ENCODE peak calls at places on chromosome 4, in five cellular contexts. One of them, this sample, is unnamed.

GRCh38 chr4:154004859-154005520 is 216.1 kb upstream of the SFRP2 start:
- DNase-seq in GM12865: no peak
- DNase-seq in A549: no peak
- DNase-seq in IMR-90: no peak
- DNase-seq in fibroblast of the aortic adventitia: peak; percentile 81
- DNase-seq in this sample: no peak

GRCh38 chr4:79476196-79476595 is 68.2 kb upstream of the GK2 start:
- DNase-seq in GM12865: no peak
- DNase-seq in A549: no peak
- DNase-seq in IMR-90: no peak
- DNase-seq in fibroblast of the aortic adventitia: peak; percentile 74
- DNase-seq in this sample: no peak

GRCh38 chr4:177005801-177006230 is 213.1 kb upstream of the VEGFC start:
- DNase-seq in GM12865: peak; percentile 3
- DNase-seq in A549: no peak
- DNase-seq in IMR-90: peak; percentile 84
- DNase-seq in fibroblast of the aortic adventitia: peak; percentile 85
- DNase-seq in this sample: no peak

GRCh38 chr4:181372014-181372413 is 871.2 kb upstream of the TENM3 start:
- DNase-seq in GM12865: no peak
- DNase-seq in A549: no peak
- DNase-seq in IMR-90: no peak
- DNase-seq in fibroblast of the aortic adventitia: no peak
- DNase-seq in this sample: no peak

GRCh38 chr4:17310269-17310652 is 201.6 kb downstream of the QDPR start:
- DNase-seq in GM12865: peak; percentile 65
- DNase-seq in A549: no peak
- DNase-seq in IMR-90: peak; percentile 49
- DNase-seq in fibroblast of the aortic adventitia: peak; percentile 33
- DNase-seq in this sample: no peak

GRCh38 chr4:26819478-26819877 is 41.2 kb upstream of the STIM2 start:
- DNase-seq in GM12865: peak; percentile 29
- DNase-seq in A549: no peak
- DNase-seq in IMR-90: no peak
- DNase-seq in fibroblast of the aortic adventitia: no peak
- DNase-seq in this sample: no peak

GRCh38 chr4:61507091-61507490 is 307.0 kb downstream of the ADGRL3 start:
- DNase-seq in GM12865: no peak
- DNase-seq in A549: no peak
- DNase-seq in IMR-90: no peak
- DNase-seq in fibroblast of the aortic adventitia: no peak
- DNase-seq in this sample: no peak

GRCh38 chr4:181538435-181538834 is 704.8 kb upstream of the TENM3 start:
- DNase-seq in GM12865: no peak
- DNase-seq in A549: no peak
- DNase-seq in IMR-90: no peak
- DNase-seq in fibroblast of the aortic adventitia: no peak
- DNase-seq in this sample: no peak

GRCh38 chr4:22454955-22455354 is 60.9 kb downstream of the ADGRA3 start:
- DNase-seq in GM12865: no peak
- DNase-seq in A549: no peak
- DNase-seq in IMR-90: peak; percentile 25
- DNase-seq in fibroblast of the aortic adventitia: peak; percentile 46
- DNase-seq in this sample: no peak

DNA sequence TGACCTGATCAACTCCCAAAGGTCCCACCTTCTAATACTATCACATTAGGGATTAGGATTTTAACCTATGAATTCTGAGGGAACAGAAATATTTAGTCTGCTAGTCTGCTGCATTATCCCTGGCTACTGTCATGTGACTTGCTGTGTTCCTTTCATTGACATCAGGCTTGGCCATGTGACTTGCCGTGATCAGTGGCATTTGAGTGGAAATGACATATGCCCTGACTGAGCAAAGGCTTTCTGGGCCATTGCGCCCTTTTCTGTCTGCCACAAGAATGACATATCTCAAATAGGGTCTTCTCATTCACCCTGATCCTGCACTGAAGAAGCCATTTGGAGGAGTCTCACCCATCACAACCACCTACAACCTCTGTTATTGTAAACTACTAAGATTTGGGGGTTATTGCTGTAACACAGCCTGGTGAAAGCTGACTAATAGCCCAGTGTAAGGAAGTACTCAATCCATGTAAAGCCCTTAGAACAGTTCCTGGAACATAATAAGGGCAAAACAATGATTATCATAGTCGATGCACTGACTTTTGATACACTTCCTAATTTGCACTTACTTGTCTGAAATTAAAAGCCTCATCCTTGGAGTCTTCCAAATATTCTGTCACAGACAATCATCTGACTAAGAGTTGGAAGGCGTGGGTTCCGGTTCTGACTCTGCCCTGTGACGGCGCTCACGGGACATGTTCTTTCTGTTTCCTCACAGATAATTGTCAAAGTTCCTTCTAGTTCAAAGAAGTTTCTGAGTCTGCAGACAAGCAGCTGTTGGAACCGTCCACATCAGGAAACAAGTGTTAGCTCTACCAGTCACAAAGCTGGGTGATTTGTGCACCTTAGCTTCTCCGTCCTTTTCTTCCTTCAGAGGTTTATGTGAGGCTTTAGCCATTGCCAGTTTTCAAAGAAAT is 33.2 kb upstream of the RASGEF1B start:
- DNase-seq in GM12865: peak; percentile 48
- DNase-seq in A549: no peak
- DNase-seq in IMR-90: no peak
- DNase-seq in fibroblast of the aortic adventitia: no peak
- DNase-seq in this sample: peak; percentile 66
- H3K4me3 ChIP-seq in GM12865: no peak overlapping the region
- H3K4me3 ChIP-seq in A549: no peak overlapping the region
- H3K4me3 ChIP-seq in IMR-90: no peak overlapping the region
- H3K4me3 ChIP-seq in fibroblast of the aortic adventitia: no peak overlapping the region
- H3K4me3 ChIP-seq in this sample: no peak overlapping the region

GRCh38 chr4:40210776-40211175 is 13.9 kb downstream of the RHOH start:
- DNase-seq in GM12865: no peak
- DNase-seq in A549: no peak
- DNase-seq in IMR-90: no peak
- DNase-seq in fibroblast of the aortic adventitia: no peak
- DNase-seq in this sample: no peak
- H3K4me3 ChIP-seq in GM12865: peak overlapping the region; percentile 87
- H3K4me3 ChIP-seq in A549: no peak overlapping the region
- H3K4me3 ChIP-seq in IMR-90: no peak overlapping the region
- H3K4me3 ChIP-seq in fibroblast of the aortic adventitia: no peak overlapping the region
- H3K4me3 ChIP-seq in this sample: no peak overlapping the region

GRCh38 chr4:55311792-55312490 is 34.1 kb upstream of the SRD5A3 start:
- DNase-seq in GM12865: no peak
- DNase-seq in A549: no peak
- DNase-seq in IMR-90: no peak
- DNase-seq in fibroblast of the aortic adventitia: peak; percentile 43
- DNase-seq in this sample: no peak
- H3K4me3 ChIP-seq in GM12865: no peak overlapping the region
- H3K4me3 ChIP-seq in A549: no peak overlapping the region
- H3K4me3 ChIP-seq in IMR-90: no peak overlapping the region
- H3K4me3 ChIP-seq in fibroblast of the aortic adventitia: no peak overlapping the region
- H3K4me3 ChIP-seq in this sample: no peak overlapping the region

DNA sequence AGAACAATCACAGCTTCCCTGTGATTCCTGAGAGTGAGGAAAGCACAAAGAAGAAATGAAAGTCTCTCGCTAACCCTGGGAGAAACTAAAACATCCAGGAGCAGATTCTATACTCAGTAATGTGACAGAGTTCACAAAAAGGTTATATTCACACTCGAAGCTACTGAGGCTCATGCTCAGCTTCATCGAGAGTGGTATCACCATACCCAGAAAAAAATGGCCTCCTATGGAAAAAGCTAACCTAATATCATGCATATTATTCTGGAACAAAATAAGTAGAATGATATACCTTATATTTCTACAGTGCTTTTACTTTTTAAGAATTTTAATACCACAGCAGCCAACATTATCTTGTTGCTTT is 13.5 kb upstream of the CDKN2AIP start:
- DNase-seq in GM12865: no peak
- DNase-seq in A549: no peak
- DNase-seq in IMR-90: no peak
- DNase-seq in fibroblast of the aortic adventitia: no peak
- DNase-seq in this sample: no peak
- H3K4me3 ChIP-seq in GM12865: no peak overlapping the region
- H3K4me3 ChIP-seq in A549: no peak overlapping the region
- H3K4me3 ChIP-seq in IMR-90: no peak overlapping the region
- H3K4me3 ChIP-seq in fibroblast of the aortic adventitia: no peak overlapping the region
- H3K4me3 ChIP-seq in this sample: no peak overlapping the region

GRCh38 chr4:3451956-3452355 is 10.2 kb downstream of the HGFAC start:
- DNase-seq in GM12865: no peak
- DNase-seq in A549: no peak
- DNase-seq in IMR-90: peak; percentile 79
- DNase-seq in fibroblast of the aortic adventitia: peak; percentile 55
- DNase-seq in this sample: no peak
- H3K4me3 ChIP-seq in GM12865: no peak overlapping the region
- H3K4me3 ChIP-seq in A549: no peak overlapping the region
- H3K4me3 ChIP-seq in IMR-90: no peak overlapping the region
- H3K4me3 ChIP-seq in fibroblast of the aortic adventitia: no peak overlapping the region
- H3K4me3 ChIP-seq in this sample: no peak overlapping the region

GRCh38 chr4:102867278-102868152 is 1.3 kb upstream of the CISD2 start:
- DNase-seq in GM12865: peak; percentile 82
- DNase-seq in A549: no peak
- DNase-seq in IMR-90: no peak
- DNase-seq in fibroblast of the aortic adventitia: no peak
- DNase-seq in this sample: no peak
- H3K4me3 ChIP-seq in GM12865: peak overlapping the region; percentile 75
- H3K4me3 ChIP-seq in A549: peak overlapping the region; percentile 89
- H3K4me3 ChIP-seq in IMR-90: peak overlapping the region; percentile 81
- H3K4me3 ChIP-seq in fibroblast of the aortic adventitia: peak overlapping the region; percentile 92
- H3K4me3 ChIP-seq in this sample: peak overlapping the region; percentile 66

GRCh38 chr4:41456559-41457101 is 81.3 kb upstream of the LIMCH1 start:
- DNase-seq in GM12865: no peak
- DNase-seq in A549: no peak
- DNase-seq in IMR-90: no peak
- DNase-seq in fibroblast of the aortic adventitia: no peak
- DNase-seq in this sample: no peak

GRCh38 chr4:41458689-41459088 is 79.3 kb upstream of the LIMCH1 start:
- DNase-seq in GM12865: no peak
- DNase-seq in A549: no peak
- DNase-seq in IMR-90: no peak
- DNase-seq in fibroblast of the aortic adventitia: no peak
- DNase-seq in this sample: no peak

GRCh38 chr4:41455215-41455614 is 82.7 kb upstream of the LIMCH1 start:
- DNase-seq in GM12865: no peak
- DNase-seq in A549: no peak
- DNase-seq in IMR-90: no peak
- DNase-seq in fibroblast of the aortic adventitia: peak; percentile 39
- DNase-seq in this sample: no peak

GRCh38 chr4:41452484-41453225 is 85.3 kb upstream of the LIMCH1 start:
- DNase-seq in GM12865: no peak
- DNase-seq in A549: no peak
- DNase-seq in IMR-90: no peak
- DNase-seq in fibroblast of the aortic adventitia: no peak
- DNase-seq in this sample: no peak

DNA sequence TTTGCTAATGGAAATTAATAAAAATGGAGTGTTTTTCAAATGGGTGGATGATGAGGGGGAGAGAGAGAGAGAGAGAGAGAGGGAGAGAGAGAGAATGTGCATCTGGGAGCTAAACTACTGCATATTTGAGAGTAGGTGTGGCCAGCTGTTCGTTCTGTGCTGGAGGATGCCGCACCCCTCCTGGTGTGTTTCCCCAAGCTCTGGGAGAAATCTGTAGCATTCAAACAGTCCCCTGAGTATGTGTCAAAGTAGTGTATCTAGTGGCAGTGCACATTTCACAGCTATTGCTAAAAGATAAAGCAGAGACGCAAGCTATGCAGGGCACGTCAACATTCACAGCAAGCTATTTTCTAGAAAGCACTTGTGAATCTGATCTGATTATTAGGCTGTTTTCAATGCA is 83.6 kb upstream of the LIMCH1 start:
- DNase-seq in GM12865: no peak
- DNase-seq in A549: no peak
- DNase-seq in IMR-90: no peak
- DNase-seq in fibroblast of the aortic adventitia: peak; percentile 9
- DNase-seq in this sample: no peak
- H3K4me3 ChIP-seq in GM12865: no peak overlapping the region
- H3K4me3 ChIP-seq in A549: no peak overlapping the region
- H3K4me3 ChIP-seq in IMR-90: no peak overlapping the region
- H3K4me3 ChIP-seq in fibroblast of the aortic adventitia: no peak overlapping the region
- H3K4me3 ChIP-seq in this sample: no peak overlapping the region

GRCh38 chr4:168880087-168880675 is 129.9 kb downstream of the CBR4 start:
- DNase-seq in GM12865: no peak
- DNase-seq in A549: no peak
- DNase-seq in IMR-90: peak; percentile 56
- DNase-seq in fibroblast of the aortic adventitia: no peak
- DNase-seq in this sample: no peak

GRCh38 chr4:168876106-168876505 is 133.9 kb downstream of the CBR4 start:
- DNase-seq in GM12865: no peak
- DNase-seq in A549: no peak
- DNase-seq in IMR-90: no peak
- DNase-seq in fibroblast of the aortic adventitia: no peak
- DNase-seq in this sample: no peak

GRCh38 chr4:168879178-168879577 is 130.9 kb downstream of the CBR4 start:
- DNase-seq in GM12865: no peak
- DNase-seq in A549: no peak
- DNase-seq in IMR-90: no peak
- DNase-seq in fibroblast of the aortic adventitia: no peak
- DNase-seq in this sample: no peak

GRCh38 chr4:168877779-168878491 is 132.1 kb downstream of the CBR4 start:
- DNase-seq in GM12865: peak; percentile 5
- DNase-seq in A549: no peak
- DNase-seq in IMR-90: no peak
- DNase-seq in fibroblast of the aortic adventitia: no peak
- DNase-seq in this sample: no peak

DNA sequence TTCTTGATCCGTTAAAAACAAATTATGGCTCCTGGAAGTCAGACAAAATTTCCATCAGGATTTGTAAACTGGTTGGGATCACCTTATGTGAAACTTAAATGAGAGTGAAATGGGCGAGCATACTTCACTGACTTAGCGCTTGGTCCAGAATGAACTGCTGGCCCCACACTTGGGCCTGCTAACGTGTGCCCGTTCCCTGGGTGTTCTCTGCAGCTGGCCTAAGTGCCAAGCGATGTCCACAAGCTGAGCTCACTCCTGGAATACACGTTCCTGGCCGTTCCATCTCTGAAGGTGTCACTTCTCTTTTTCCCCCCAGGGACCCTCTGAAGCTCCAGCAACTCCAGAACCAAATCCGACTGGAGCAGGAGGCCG is 132.7 kb downstream of the CBR4 start:
- DNase-seq in GM12865: no peak
- DNase-seq in A549: no peak
- DNase-seq in IMR-90: no peak
- DNase-seq in fibroblast of the aortic adventitia: no peak
- DNase-seq in this sample: no peak
- H3K4me3 ChIP-seq in GM12865: no peak overlapping the region
- H3K4me3 ChIP-seq in A549: no peak overlapping the region
- H3K4me3 ChIP-seq in IMR-90: no peak overlapping the region
- H3K4me3 ChIP-seq in fibroblast of the aortic adventitia: peak overlapping the region; percentile 42
- H3K4me3 ChIP-seq in this sample: no peak overlapping the region